ENCODE peak calls at places on chromosomes 7 and 10, in four cellular contexts. Q is colonic mucosa, L is IMR-90, O is adrenal gland. Y is an unnamed sample.

GRCh38 chr10:106615081-106615480 is 549.4 kb downstream of the SORCS1 start:
- DNase-seq in O (no peak), Q (no peak), L (peak; percentile 83), Y (no peak)

GRCh38 chr7:30433082-30433481 is 45.5 kb downstream of the NOD1 start:
- DNase-seq in Q (peak; percentile 43), L (peak; percentile 75), O (peak; percentile 83), Y (peak; percentile 38)

GRCh38 chr7:27248911-27249723 is 6.5 kb downstream of the EVX1 start:
- DNase-seq in L (no peak), Q (no peak), O (no peak), Y (no peak)

GRCh38 chr7:40490603-40490924 is 355.8 kb downstream of the SUGCT start:
- DNase-seq in O (no peak), Q (no peak), L (no peak), Y (no peak)

GRCh38 chr10:13844651-13845050 is 257.9 kb downstream of the PRPF18 start:
- DNase-seq in L (peak; percentile 34), Q (no peak), O (no peak), Y (no peak)

GRCh38 chr7:36871863-36872262 is 147.6 kb upstream of the AOAH start:
- DNase-seq in O (no peak), L (peak; percentile 2), Q (no peak), Y (no peak)

GRCh38 chr7:77524732-77525131 is 12.4 kb upstream of the PTPN12 start:
- DNase-seq in L (no peak), Q (no peak), O (no peak), Y (no peak)

GRCh38 chr10:75019360-75019759 is 92.1 kb upstream of the SAMD8 start:
- DNase-seq in O (no peak), Q (no peak), L (peak; percentile 41), Y (no peak)

GRCh38 chr7:106283831-106284515 is 810 bp downstream of the NAMPT start:
- DNase-seq in O (peak; percentile 67), Q (peak; percentile 66), L (peak; percentile 37), Y (peak; percentile 53)

GRCh38 chr10:70118196-70118595 is 14.4 kb downstream of the AIFM2 start:
- DNase-seq in L (no peak), Q (no peak), O (no peak), Y (no peak)

GRCh38 chr10:100745882-100746412 is 565 bp downstream of the PAX2 start:
- DNase-seq in Q (no peak), O (no peak), L (no peak), Y (no peak)

GRCh38 chr7:3063016-3063753 is 19.5 kb upstream of the CARD11 start:
- DNase-seq in O (no peak), L (no peak), Q (no peak), Y (no peak)

GRCh38 chr10:5888843-5889623 is 660 bp downstream of the ANKRD16 start:
- DNase-seq in Q (peak; percentile 37), L (no peak), O (peak; percentile 23), Y (no peak)

GRCh38 chr10:5951721-5952407 is 25.5 kb downstream of the IL15RA start:
- DNase-seq in O (no peak), Q (no peak), L (no peak), Y (no peak)

GRCh38 chr7:11492307-11492706 is 339.7 kb downstream of the THSD7A start:
- DNase-seq in Q (no peak), O (no peak), L (no peak), Y (no peak)

GRCh38 chr10:57822965-57823364 is 444.7 kb downstream of the IPMK start:
- DNase-seq in O (no peak), L (no peak), Q (no peak), Y (no peak)

GRCh38 chr10:29635711-29636144 is 957 bp upstream of the SVIL start:
- DNase-seq in Q (peak; percentile 50), O (no peak), L (peak; percentile 18), Y (no peak)

GRCh38 chr10:44689368-44689767 is 221.8 kb upstream of the TMEM72 start:
- DNase-seq in O (no peak), Q (no peak), L (peak; percentile 10), Y (no peak)

GRCh38 chr10:90418869-90419652 is 438.8 kb downstream of the HTR7 start:
- DNase-seq in O (no peak), L (peak; percentile 97), Q (no peak), Y (no peak)

GRCh38 chr7:17530741-17531417 is 232.4 kb downstream of the AHR start:
- DNase-seq in L (peak; percentile 15), Q (no peak), O (no peak), Y (no peak)

GRCh38 chr7:29639887-29640600 is 76.4 kb downstream of the PRR15 start:
- DNase-seq in O (no peak), L (no peak), Q (no peak), Y (no peak)

GRCh38 chr7:46432666-46433065 is 511.6 kb upstream of the IGFBP3 start:
- DNase-seq in Q (no peak), O (no peak), L (peak; percentile 31), Y (no peak)

GRCh38 chr7:150374026-150374425 is 5.1 kb upstream of the ZNF775 start:
- DNase-seq in Q (no peak), L (no peak), O (peak; percentile 16), Y (no peak)

GRCh38 chr10:100656479-100656878 is 88.9 kb upstream of the PAX2 start:
- DNase-seq in Q (no peak), O (peak; percentile 45), L (no peak), Y (no peak)

GRCh38 chr10:122911889-122912484 is 1.6 kb downstream of the FAM24A start:
- DNase-seq in Q (peak; percentile 40), O (peak; percentile 31), L (peak; percentile 52), Y (peak; percentile 23)

GRCh38 chr10:76117949-76118348 is 686.5 kb downstream of the LRMDA start:
- DNase-seq in L (peak; percentile 52), Q (no peak), O (no peak), Y (no peak)

GRCh38 chr7:45027774-45028114 is 27.7 kb downstream of the CCM2 start:
- DNase-seq in Q (no peak), O (no peak), L (no peak), Y (no peak)

GRCh38 chr7:45028138-45028919 is 28.3 kb downstream of the CCM2 start:
- DNase-seq in Q (no peak), L (no peak), O (no peak), Y (no peak)

GRCh38 chr7:45026013-45026412 is 26.0 kb downstream of the CCM2 start:
- DNase-seq in O (no peak), L (no peak), Q (no peak), Y (no peak)

GRCh38 chr7:45028920-45029344 is 28.9 kb downstream of the CCM2 start:
- DNase-seq in O (no peak), Q (no peak), L (no peak), Y (no peak)

GRCh38 chr7:45026984-45027773 is 27.2 kb downstream of the CCM2 start:
- DNase-seq in O (no peak), Q (no peak), L (peak; percentile 64), Y (no peak)
- H3K4me3 ChIP-seq in O (peak overlapping the region; percentile 23), Q (peak overlapping the region; percentile 23), L (no peak overlapping the region), Y (peak overlapping the region; percentile 16)

DNA sequence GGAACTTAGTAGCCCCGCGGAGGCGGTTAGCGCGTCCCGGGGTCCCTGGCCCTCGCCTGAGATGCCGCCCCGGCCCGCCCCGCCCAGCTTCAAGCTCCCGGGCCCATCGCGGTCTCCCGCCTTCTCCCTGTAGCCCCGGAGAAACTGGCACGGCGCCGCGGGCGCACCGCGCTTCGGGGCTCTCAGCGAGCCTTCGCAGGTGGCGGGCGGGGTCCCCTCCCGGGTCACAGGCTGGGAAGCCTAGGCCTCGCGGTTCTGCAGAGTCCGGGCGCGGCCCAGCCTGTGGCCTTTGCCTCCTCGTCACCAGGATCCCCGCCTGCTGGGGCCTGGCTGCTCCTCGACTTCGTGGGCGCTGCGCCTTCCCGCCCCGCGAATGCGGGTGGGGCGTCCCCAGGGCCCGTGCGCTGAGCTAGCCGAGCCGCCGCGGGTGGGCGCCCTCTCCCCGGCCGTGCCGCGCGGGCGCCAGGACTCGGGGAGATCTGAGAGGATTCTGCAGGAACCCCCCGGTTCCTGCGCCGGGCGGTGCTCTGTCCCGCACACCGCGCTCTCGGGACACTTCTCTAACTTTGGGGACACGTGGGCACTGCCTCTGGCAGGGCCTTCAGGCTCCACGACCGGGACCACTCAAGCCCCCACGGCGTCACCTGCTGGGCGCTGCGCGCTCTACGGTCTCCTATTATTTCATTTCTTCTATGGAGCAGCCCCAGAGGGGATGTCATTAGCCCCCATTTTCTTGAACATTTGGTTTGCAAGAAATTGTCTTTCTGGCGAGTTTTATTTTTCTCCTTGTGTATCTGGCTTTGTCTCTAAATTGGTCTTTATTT is 683 bp upstream of the RGS10 start:
- DNase-seq in Q (peak; percentile 74), L (peak; percentile 49), O (peak; percentile 30), Y (peak; percentile 58)
- TF ChIP-seq CTCF in Q (peak; percentile 55), L (peak; percentile 56), O (no peak), Y (no peak)

GRCh38 chr7:13827716-13828115 is 161.8 kb downstream of the ETV1 start:
- DNase-seq in O (no peak), L (peak; percentile 89), Q (no peak), Y (no peak)

GRCh38 chr7:13829914-13830603 is 159.4 kb downstream of the ETV1 start:
- DNase-seq in Q (no peak), O (no peak), L (peak; percentile 91), Y (no peak)

GRCh38 chr7:13830604-13830915 is 158.9 kb downstream of the ETV1 start:
- DNase-seq in O (no peak), Q (no peak), L (peak; percentile 36), Y (no peak)

GRCh38 chr7:13826752-13827151 is 162.7 kb downstream of the ETV1 start:
- DNase-seq in Q (no peak), L (peak; percentile 86), O (no peak), Y (no peak)

GRCh38 chr7:13829231-13829630 is 160.2 kb downstream of the ETV1 start:
- DNase-seq in L (peak; percentile 74), Q (no peak), O (no peak), Y (no peak)
- H3K4me1 ChIP-seq in L (peaks cover 4% of the 10 kb centered on the region), Q (no peaks in the 10 kb centered on the region), O (no peaks in the 10 kb centered on the region), Y (peaks cover 4% of the 10 kb centered on the region)

DNA sequence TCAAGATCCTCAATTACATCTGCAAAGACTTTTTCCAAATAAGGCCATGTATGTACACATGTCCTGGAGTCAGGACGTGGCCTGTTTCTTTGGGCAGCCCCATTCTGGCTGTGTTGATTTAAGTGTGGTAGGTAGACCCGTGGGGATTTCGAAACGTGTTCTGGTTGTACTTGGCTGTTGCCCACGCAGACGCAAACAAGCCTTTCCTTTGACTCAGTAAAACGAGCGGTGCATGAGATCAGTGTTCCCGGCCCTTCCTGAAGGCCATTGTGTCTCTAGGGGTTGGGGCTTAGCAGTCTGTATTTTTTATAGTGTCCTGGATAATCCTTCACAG is 64.8 kb upstream of the DNAJB6 start:
- DNase-seq in Q (no peak), L (peak; percentile 99), O (peak; percentile 87), Y (peak; percentile 39)
- H3K4me3 ChIP-seq in Q (no peak overlapping the region), L (no peak overlapping the region), O (no peak overlapping the region), Y (no peak overlapping the region)

DNA sequence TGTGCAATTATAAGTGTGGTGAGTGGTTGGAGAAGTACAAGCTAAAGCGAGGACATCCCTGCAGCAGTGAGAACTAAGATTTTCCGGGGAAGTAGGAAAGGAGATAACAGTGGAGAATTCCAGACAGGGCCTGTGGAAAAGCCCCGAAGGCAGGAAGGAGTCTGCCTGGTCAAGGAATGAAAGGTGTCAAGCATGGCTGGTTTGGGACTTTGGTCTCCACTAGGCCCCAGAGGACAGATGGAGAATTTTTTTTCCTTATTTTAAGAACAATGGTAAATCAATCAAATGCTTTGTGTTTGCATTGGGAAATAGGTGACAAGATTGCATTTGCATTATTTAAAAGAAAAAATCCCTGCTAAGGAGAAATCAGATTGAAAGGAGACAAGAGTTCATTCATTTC is 3.2 kb upstream of the CEP55 start:
- DNase-seq in L (no peak), Q (no peak), O (no peak), Y (no peak)
- TF ChIP-seq CTCF in L (no peak), Q (no peak), O (no peak), Y (no peak)